ENCODE peak calls at places on chromosomes 12 and 14, in five cellular contexts. G is IMR-90, M is A549, C is K562, S is GM12878. K is an unnamed sample.

GRCh38 chr12:113286712-113287111 is 48.2 kb downstream of the SLC8B1 start:
- DNase-seq in G (no peak), M (no peak), C (no peak), S (no peak), K (no peak)

GRCh38 chr12:57616383-57617101 is 5.3 kb downstream of the ARHGEF25 start:
- DNase-seq in G (peak), M (no peak), C (no peak), S (no peak), K (no peak)

GRCh38 chr14:31261859-31262739 is 54.5 kb upstream of the HECTD1 start:
- DNase-seq in G (peak), M (no peak), C (no peak), S (peak), K (no peak)

GRCh38 chr14:45766247-45766646 is 513.2 kb upstream of the MIS18BP1 start:
- DNase-seq in G (no peak), M (no peak), C (no peak), S (no peak), K (no peak)

GRCh38 chr14:92513204-92513965 is at the start of gene RIN3:
- DNase-seq in G (peak), M (peak), C (no peak), S (no peak), K (peak)

GRCh38 chr14:90900712-90901111 is 84.5 kb upstream of the TTC7B start:
- DNase-seq in G (peak), M (no peak), C (no peak), S (no peak), K (no peak)

GRCh38 chr12:18886962-18887361 is 149.0 kb downstream of the CAPZA3 start:
- DNase-seq in G (no peak), M (no peak), C (no peak), S (no peak), K (no peak)

GRCh38 chr12:27937768-27938167 is 34.8 kb downstream of the PTHLH start:
- DNase-seq in G (no peak), M (no peak), C (no peak), S (no peak), K (no peak)

GRCh38 chr12:104520242-104520900 is 63.6 kb downstream of the CHST11 start:
- DNase-seq in G (no peak), M (no peak), C (no peak), S (peak), K (peak)

GRCh38 chr14:26173581-26173980 is 424.3 kb downstream of the NOVA1 start:
- DNase-seq in G (no peak), M (no peak), C (no peak), S (no peak), K (no peak)

GRCh38 chr12:128259556-128260070 is 7.4 kb upstream of the TMEM132C start:
- DNase-seq in G (no peak), M (no peak), C (peak), S (no peak), K (peak)

GRCh38 chr12:32047846-32048245 is 58.8 kb upstream of the BICD1 start:
- DNase-seq in G (no peak), M (no peak), C (peak), S (no peak), K (no peak)

GRCh38 chr12:97404549-97404948 is 58.1 kb upstream of the RMST start:
- DNase-seq in G (peak), M (peak), C (peak), S (peak), K (peak)

GRCh38 chr12:61667676-61668075 is 592.5 kb upstream of the USP15 start:
- DNase-seq in G (no peak), M (no peak), C (no peak), S (no peak), K (no peak)

GRCh38 chr14:83548061-83548839 is 1981.7 kb upstream of the FLRT2 start:
- DNase-seq in G (peak), M (no peak), C (no peak), S (no peak), K (no peak)

GRCh38 chr14:90760591-90761316 is 55.5 kb downstream of the TTC7B start:
- DNase-seq in G (peak), M (peak), C (peak), S (no peak), K (peak)

GRCh38 chr14:91293281-91293680 is 48.8 kb upstream of the GPR68 start:
- DNase-seq in G (no peak), M (no peak), C (no peak), S (no peak), K (no peak)

GRCh38 chr12:91406920-91407341 is 224.3 kb upstream of the DCN start:
- DNase-seq in G (no peak), M (peak), C (no peak), S (peak), K (no peak)

GRCh38 chr14:91891721-91892220 is 24.4 kb upstream of the TC2N start:
- DNase-seq in G (no peak), M (no peak), C (no peak), S (no peak), K (no peak)

GRCh38 chr14:59265808-59266207 is 77.3 kb downstream of the DAAM1 start:
- DNase-seq in G (no peak), M (no peak), C (no peak), S (no peak), K (no peak)

GRCh38 chr12:104805186-104805585 is 152.9 kb downstream of the SLC41A2 start:
- DNase-seq in G (peak), M (no peak), C (no peak), S (no peak), K (no peak)

GRCh38 chr14:93729993-93730392 is 58.3 kb downstream of the PRIMA1 start:
- DNase-seq in G (no peak), M (no peak), C (no peak), S (no peak), K (no peak)

GRCh38 chr12:13342971-13343370 is 146.4 kb downstream of the EMP1 start:
- DNase-seq in G (no peak), M (no peak), C (no peak), S (no peak), K (no peak)

GRCh38 chr12:93880853-93881522 is 203.8 kb downstream of the CRADD start:
- DNase-seq in G (no peak), M (no peak), C (no peak), S (no peak), K (no peak)

GRCh38 chr12:43283206-43283605 is 268.8 kb downstream of the ADAMTS20 start:
- DNase-seq in G (no peak), M (no peak), C (no peak), S (no peak), K (no peak)

GRCh38 chr12:26153421-26154154 is 28.8 kb upstream of the BHLHE41 start:
- DNase-seq in G (peak), M (peak), C (no peak), S (no peak), K (no peak)

GRCh38 chr12:57965766-57966165 is 24.4 kb downstream of the ATP23 start:
- DNase-seq in G (no peak), M (no peak), C (no peak), S (no peak), K (no peak)

GRCh38 chr12:56247923-56248322 is 10.3 kb downstream of the ANKRD52 start:
- DNase-seq in G (no peak), M (no peak), C (no peak), S (no peak), K (no peak)

GRCh38 chr12:32819424-32819823 is 63.7 kb upstream of the YARS2 start:
- DNase-seq in G (no peak), M (no peak), C (no peak), S (no peak), K (no peak)

GRCh38 chr12:54749191-54749818 is 101.1 kb upstream of the DCD start:
- DNase-seq in G (peak), M (peak), C (peak), S (peak), K (peak)

GRCh38 chr14:104192146-104192882 is 53.9 kb downstream of the KIF26A start:
- DNase-seq in G (no peak), M (no peak), C (no peak), S (no peak), K (no peak)

GRCh38 chr12:53004582-53004981 is 1.7 kb upstream of the EIF4B start:
- DNase-seq in G (peak), M (no peak), C (no peak), S (no peak), K (no peak)

GRCh38 chr14:26206640-26207039 is 391.2 kb downstream of the NOVA1 start:
- DNase-seq in G (no peak), M (no peak), C (no peak), S (no peak), K (no peak)

GRCh38 chr14:65846469-65846868 is 433.9 kb downstream of the FUT8 start:
- DNase-seq in G (no peak), M (no peak), C (no peak), S (no peak), K (peak)

GRCh38 chr12:47753021-47754001 is 5.4 kb downstream of the RAPGEF3 start:
- DNase-seq in G (no peak), M (no peak), C (no peak), S (no peak), K (peak)

GRCh38 chr12:10749700-10750384 is 26.7 kb upstream of the YBX3 start:
- DNase-seq in G (peak), M (peak), C (peak), S (peak), K (peak)

GRCh38 chr12:64907097-64907496 is 82.7 kb downstream of the TBC1D30 start:
- DNase-seq in G (no peak), M (no peak), C (no peak), S (no peak), K (no peak)

DNA sequence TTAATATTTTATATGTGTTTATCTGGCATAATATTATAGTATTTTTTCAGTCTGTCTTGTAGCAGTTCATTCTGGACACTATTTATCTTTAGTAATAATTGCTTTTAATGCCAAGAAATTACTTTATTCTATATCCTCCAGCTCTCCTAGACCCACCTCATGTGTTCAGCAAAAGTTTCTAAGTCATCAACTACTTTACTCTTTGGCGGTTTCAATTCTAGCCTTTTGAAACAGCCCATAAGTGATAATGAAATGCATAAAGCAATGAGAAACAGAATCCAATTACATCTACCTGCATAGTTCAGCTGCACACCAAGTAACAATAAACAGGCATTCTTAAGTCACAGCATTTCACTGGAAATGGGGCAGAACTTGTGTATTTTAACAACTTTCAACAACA is 225.5 kb downstream of the SLC25A21 start:
- DNase-seq in G (no peak), M (no peak), C (no peak), S (no peak), K (no peak)
- TF ChIP-seq RCOR1 in G (no peak), M (no peak), C (no peak), S (no peak), K (no peak)

GRCh38 chr12:124379938-124380754 is 85.3 kb downstream of the RFLNA start:
- DNase-seq in G (peak), M (peak), C (no peak), S (no peak), K (no peak)
- TF ChIP-seq RCOR1 in G (no peak), M (no peak), C (no peak), S (no peak), K (no peak)

DNA sequence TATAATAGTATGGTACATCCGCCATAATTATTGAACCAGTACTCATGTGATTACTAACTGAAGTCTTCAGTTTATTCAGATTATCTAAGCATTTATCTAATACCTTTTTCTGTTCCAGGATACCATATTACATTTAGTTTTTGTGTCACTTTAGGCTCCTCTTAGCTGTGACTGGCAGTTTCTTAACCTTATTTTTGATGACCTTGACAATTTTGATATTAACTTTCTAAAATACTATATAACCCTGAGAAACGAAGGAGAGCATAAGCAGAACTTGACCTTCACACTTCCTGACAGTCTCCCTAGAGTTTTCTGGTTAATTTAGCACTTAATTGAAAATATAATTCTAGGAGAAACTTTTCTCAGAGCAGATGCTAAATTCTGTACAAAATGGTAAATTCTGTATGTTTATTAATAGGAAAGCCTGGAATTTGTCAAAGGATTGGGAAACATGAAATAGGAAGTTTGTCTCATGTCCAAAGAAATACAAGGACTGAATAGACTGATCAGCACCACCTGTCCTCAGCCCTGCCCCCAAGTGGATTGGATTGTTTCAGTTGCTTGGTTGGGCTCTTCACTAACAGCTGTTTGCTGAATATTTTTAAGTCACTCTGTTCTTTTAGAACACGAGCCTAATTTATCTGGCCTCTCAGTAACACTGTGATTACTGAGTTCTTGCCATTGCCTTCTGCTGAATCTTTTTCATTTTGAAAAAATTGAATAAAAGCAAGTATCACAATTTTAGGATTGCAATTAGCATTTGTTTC is 6.0 kb downstream of the BICDL1 start:
- DNase-seq in G (no peak), M (no peak), C (no peak), S (no peak), K (no peak)
- TF ChIP-seq RCOR1 in G (no peak), M (no peak), C (no peak), S (no peak), K (no peak)

DNA sequence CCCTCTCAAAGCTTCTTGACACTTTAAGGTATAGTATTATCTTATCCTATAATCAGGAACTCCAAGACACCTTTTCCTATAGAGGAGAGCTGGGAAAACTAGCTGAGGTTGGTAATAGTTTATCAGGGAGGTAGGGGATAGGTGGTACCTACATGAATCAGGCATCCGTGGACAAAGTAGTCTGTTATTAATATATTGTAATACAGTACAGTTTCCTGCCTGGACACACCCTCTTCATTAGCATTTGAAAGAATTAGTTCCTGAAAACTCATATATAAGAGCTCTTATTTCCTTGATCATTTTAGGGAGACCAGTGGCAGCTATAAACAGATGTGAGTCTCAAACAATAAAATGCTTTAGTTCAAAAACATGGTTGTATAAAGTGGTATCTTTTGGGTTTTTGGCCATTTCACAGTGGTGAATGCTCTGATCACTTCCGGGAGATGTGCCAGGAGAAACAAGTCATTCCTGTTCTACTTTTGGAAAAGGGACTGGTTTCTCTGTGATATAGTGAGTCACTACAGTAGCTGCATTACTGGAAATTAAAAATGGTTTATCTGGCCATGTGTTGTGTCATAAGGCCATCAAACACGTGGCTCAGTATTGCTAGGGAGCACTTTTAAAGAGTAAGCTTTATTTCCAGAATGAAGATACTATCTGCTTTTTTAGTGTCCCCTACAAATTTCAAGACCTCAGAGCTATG is 98.1 kb downstream of the KLRB1 start:
- DNase-seq in G (peak), M (no peak), C (no peak), S (no peak), K (no peak)
- TF ChIP-seq RCOR1 in G (no peak), M (no peak), C (no peak), S (no peak), K (no peak)

GRCh38 chr12:121918679-121919038 is 267 bp downstream of the CFAP251 start:
- DNase-seq in G (no peak), M (no peak), C (no peak), S (no peak), K (no peak)
- TF ChIP-seq RCOR1 in G (no peak), M (no peak), C (no peak), S (no peak), K (no peak)

GRCh38 chr12:2541805-2542204 is 253.0 kb upstream of the FKBP4 start:
- DNase-seq in G (no peak), M (no peak), C (no peak), S (no peak), K (no peak)
- TF ChIP-seq RCOR1 in G (no peak), M (no peak), C (no peak), S (no peak), K (no peak)